ENCODE peak calls at places on chromosomes 7 and 10, in ten cellular contexts. One of them, this sample, is unnamed.

GRCh38 chr7:105269397-105269796 is 119.3 kb downstream of the SRPK2 start:
- DNase-seq in activated naive CD4-positive, alpha-beta T cell treated with anti-CD3 and anti-CD28 coated beads, Interleukin-2, amount 10 ng/mL, durations not matched to agents 7 days and 5 days: no peak
- DNase-seq in HEK293T: no peak
- DNase-seq in ureter: no peak
- DNase-seq in transverse colon: no peak
- DNase-seq in stimulated activated CD8-positive, alpha-beta memory T cell treated with anti-CD3 and anti-CD28 coated beads, Interleukin-4, amount 100 ng/mL, for 1 hour: no peak
- DNase-seq in HCT116: no peak
- DNase-seq in ELR: no peak
- DNase-seq in iris pigment epithelial cell: peak
- DNase-seq in ACHN: no peak
- DNase-seq in this sample: no peak

GRCh38 chr7:29337628-29338116 is 143.1 kb downstream of the CHN2 start:
- DNase-seq in activated naive CD4-positive, alpha-beta T cell treated with anti-CD3 and anti-CD28 coated beads, Interleukin-2, amount 10 ng/mL, durations not matched to agents 7 days and 5 days: peak
- DNase-seq in HEK293T: no peak
- DNase-seq in ureter: no peak
- DNase-seq in transverse colon: no peak
- DNase-seq in stimulated activated CD8-positive, alpha-beta memory T cell treated with anti-CD3 and anti-CD28 coated beads, Interleukin-4, amount 100 ng/mL, for 1 hour: no peak
- DNase-seq in HCT116: no peak
- DNase-seq in ELR: no peak
- DNase-seq in iris pigment epithelial cell: no peak
- DNase-seq in ACHN: no peak
- DNase-seq in this sample: no peak

GRCh38 chr7:157946398-157947060 is 609.7 kb downstream of the DNAJB6 start:
- DNase-seq in activated naive CD4-positive, alpha-beta T cell treated with anti-CD3 and anti-CD28 coated beads, Interleukin-2, amount 10 ng/mL, durations not matched to agents 7 days and 5 days: no peak
- DNase-seq in HEK293T: no peak
- DNase-seq in ureter: no peak
- DNase-seq in transverse colon: no peak
- DNase-seq in stimulated activated CD8-positive, alpha-beta memory T cell treated with anti-CD3 and anti-CD28 coated beads, Interleukin-4, amount 100 ng/mL, for 1 hour: no peak
- DNase-seq in HCT116: no peak
- DNase-seq in ELR: no peak
- DNase-seq in iris pigment epithelial cell: no peak
- DNase-seq in ACHN: no peak
- DNase-seq in this sample: no peak

GRCh38 chr7:37182011-37182478 is 266.6 kb downstream of the ELMO1 start:
- DNase-seq in activated naive CD4-positive, alpha-beta T cell treated with anti-CD3 and anti-CD28 coated beads, Interleukin-2, amount 10 ng/mL, durations not matched to agents 7 days and 5 days: peak
- DNase-seq in HEK293T: peak
- DNase-seq in ureter: peak
- DNase-seq in transverse colon: peak
- DNase-seq in stimulated activated CD8-positive, alpha-beta memory T cell treated with anti-CD3 and anti-CD28 coated beads, Interleukin-4, amount 100 ng/mL, for 1 hour: peak
- DNase-seq in HCT116: peak
- DNase-seq in ELR: peak
- DNase-seq in iris pigment epithelial cell: peak
- DNase-seq in ACHN: peak
- DNase-seq in this sample: peak

GRCh38 chr7:49775949-49776443 is 2.6 kb downstream of the VWC2 start:
- DNase-seq in activated naive CD4-positive, alpha-beta T cell treated with anti-CD3 and anti-CD28 coated beads, Interleukin-2, amount 10 ng/mL, durations not matched to agents 7 days and 5 days: no peak
- DNase-seq in HEK293T: no peak
- DNase-seq in ureter: no peak
- DNase-seq in transverse colon: no peak
- DNase-seq in stimulated activated CD8-positive, alpha-beta memory T cell treated with anti-CD3 and anti-CD28 coated beads, Interleukin-4, amount 100 ng/mL, for 1 hour: no peak
- DNase-seq in HCT116: no peak
- DNase-seq in ELR: no peak
- DNase-seq in iris pigment epithelial cell: no peak
- DNase-seq in ACHN: no peak
- DNase-seq in this sample: no peak

GRCh38 chr10:33801705-33802104 is 467.2 kb upstream of the NRP1 start:
- DNase-seq in activated naive CD4-positive, alpha-beta T cell treated with anti-CD3 and anti-CD28 coated beads, Interleukin-2, amount 10 ng/mL, durations not matched to agents 7 days and 5 days: no peak
- DNase-seq in HEK293T: no peak
- DNase-seq in ureter: no peak
- DNase-seq in transverse colon: no peak
- DNase-seq in stimulated activated CD8-positive, alpha-beta memory T cell treated with anti-CD3 and anti-CD28 coated beads, Interleukin-4, amount 100 ng/mL, for 1 hour: no peak
- DNase-seq in HCT116: peak
- DNase-seq in ELR: no peak
- DNase-seq in iris pigment epithelial cell: peak
- DNase-seq in ACHN: peak
- DNase-seq in this sample: no peak

GRCh38 chr10:125299476-125299875 is 139.1 kb upstream of the CTBP2 start:
- DNase-seq in activated naive CD4-positive, alpha-beta T cell treated with anti-CD3 and anti-CD28 coated beads, Interleukin-2, amount 10 ng/mL, durations not matched to agents 7 days and 5 days: no peak
- DNase-seq in HEK293T: no peak
- DNase-seq in ureter: no peak
- DNase-seq in transverse colon: no peak
- DNase-seq in stimulated activated CD8-positive, alpha-beta memory T cell treated with anti-CD3 and anti-CD28 coated beads, Interleukin-4, amount 100 ng/mL, for 1 hour: no peak
- DNase-seq in HCT116: no peak
- DNase-seq in ELR: no peak
- DNase-seq in iris pigment epithelial cell: no peak
- DNase-seq in ACHN: no peak
- DNase-seq in this sample: no peak

GRCh38 chr10:100519321-100520051 is at the start of gene SEC31B:
- DNase-seq in activated naive CD4-positive, alpha-beta T cell treated with anti-CD3 and anti-CD28 coated beads, Interleukin-2, amount 10 ng/mL, durations not matched to agents 7 days and 5 days: no peak
- DNase-seq in HEK293T: no peak
- DNase-seq in ureter: no peak
- DNase-seq in transverse colon: peak
- DNase-seq in stimulated activated CD8-positive, alpha-beta memory T cell treated with anti-CD3 and anti-CD28 coated beads, Interleukin-4, amount 100 ng/mL, for 1 hour: no peak
- DNase-seq in HCT116: no peak
- DNase-seq in ELR: peak
- DNase-seq in iris pigment epithelial cell: no peak
- DNase-seq in ACHN: no peak
- DNase-seq in this sample: no peak

GRCh38 chr7:117750612-117751563 is 122.4 kb downstream of the CTTNBP2 start:
- DNase-seq in activated naive CD4-positive, alpha-beta T cell treated with anti-CD3 and anti-CD28 coated beads, Interleukin-2, amount 10 ng/mL, durations not matched to agents 7 days and 5 days: no peak
- DNase-seq in HEK293T: no peak
- DNase-seq in ureter: no peak
- DNase-seq in transverse colon: no peak
- DNase-seq in stimulated activated CD8-positive, alpha-beta memory T cell treated with anti-CD3 and anti-CD28 coated beads, Interleukin-4, amount 100 ng/mL, for 1 hour: no peak
- DNase-seq in HCT116: no peak
- DNase-seq in ELR: peak
- DNase-seq in iris pigment epithelial cell: peak
- DNase-seq in ACHN: peak
- DNase-seq in this sample: no peak

GRCh38 chr7:81408728-81409127 is 361.1 kb downstream of the HGF start:
- DNase-seq in activated naive CD4-positive, alpha-beta T cell treated with anti-CD3 and anti-CD28 coated beads, Interleukin-2, amount 10 ng/mL, durations not matched to agents 7 days and 5 days: no peak
- DNase-seq in HEK293T: no peak
- DNase-seq in ureter: no peak
- DNase-seq in transverse colon: no peak
- DNase-seq in stimulated activated CD8-positive, alpha-beta memory T cell treated with anti-CD3 and anti-CD28 coated beads, Interleukin-4, amount 100 ng/mL, for 1 hour: no peak
- DNase-seq in HCT116: no peak
- DNase-seq in ELR: no peak
- DNase-seq in iris pigment epithelial cell: no peak
- DNase-seq in ACHN: no peak
- DNase-seq in this sample: no peak

GRCh38 chr10:49745756-49746155 is 16.4 kb downstream of the OGDHL start:
- DNase-seq in activated naive CD4-positive, alpha-beta T cell treated with anti-CD3 and anti-CD28 coated beads, Interleukin-2, amount 10 ng/mL, durations not matched to agents 7 days and 5 days: no peak
- DNase-seq in HEK293T: no peak
- DNase-seq in ureter: no peak
- DNase-seq in transverse colon: no peak
- DNase-seq in stimulated activated CD8-positive, alpha-beta memory T cell treated with anti-CD3 and anti-CD28 coated beads, Interleukin-4, amount 100 ng/mL, for 1 hour: no peak
- DNase-seq in HCT116: no peak
- DNase-seq in ELR: no peak
- DNase-seq in iris pigment epithelial cell: no peak
- DNase-seq in ACHN: no peak
- DNase-seq in this sample: no peak

GRCh38 chr7:121521681-121522405 is 125.7 kb upstream of the FAM3C start:
- DNase-seq in activated naive CD4-positive, alpha-beta T cell treated with anti-CD3 and anti-CD28 coated beads, Interleukin-2, amount 10 ng/mL, durations not matched to agents 7 days and 5 days: no peak
- DNase-seq in HEK293T: no peak
- DNase-seq in ureter: no peak
- DNase-seq in transverse colon: no peak
- DNase-seq in stimulated activated CD8-positive, alpha-beta memory T cell treated with anti-CD3 and anti-CD28 coated beads, Interleukin-4, amount 100 ng/mL, for 1 hour: no peak
- DNase-seq in HCT116: no peak
- DNase-seq in ELR: no peak
- DNase-seq in iris pigment epithelial cell: no peak
- DNase-seq in ACHN: no peak
- DNase-seq in this sample: no peak

GRCh38 chr10:89079991-89080390 is 89.4 kb downstream of the FAS start:
- DNase-seq in activated naive CD4-positive, alpha-beta T cell treated with anti-CD3 and anti-CD28 coated beads, Interleukin-2, amount 10 ng/mL, durations not matched to agents 7 days and 5 days: no peak
- DNase-seq in HEK293T: no peak
- DNase-seq in ureter: no peak
- DNase-seq in transverse colon: no peak
- DNase-seq in stimulated activated CD8-positive, alpha-beta memory T cell treated with anti-CD3 and anti-CD28 coated beads, Interleukin-4, amount 100 ng/mL, for 1 hour: no peak
- DNase-seq in HCT116: no peak
- DNase-seq in ELR: peak
- DNase-seq in iris pigment epithelial cell: no peak
- DNase-seq in ACHN: no peak
- DNase-seq in this sample: no peak

GRCh38 chr7:7294914-7295313 is 112.6 kb downstream of the C1GALT1 start:
- DNase-seq in activated naive CD4-positive, alpha-beta T cell treated with anti-CD3 and anti-CD28 coated beads, Interleukin-2, amount 10 ng/mL, durations not matched to agents 7 days and 5 days: no peak
- DNase-seq in HEK293T: no peak
- DNase-seq in ureter: no peak
- DNase-seq in transverse colon: no peak
- DNase-seq in stimulated activated CD8-positive, alpha-beta memory T cell treated with anti-CD3 and anti-CD28 coated beads, Interleukin-4, amount 100 ng/mL, for 1 hour: no peak
- DNase-seq in HCT116: no peak
- DNase-seq in ELR: no peak
- DNase-seq in iris pigment epithelial cell: no peak
- DNase-seq in ACHN: no peak
- DNase-seq in this sample: no peak

This sample was measured in omental fat pad.